ENCODE peak calls at places on chromosome 17, in ten cellular contexts. One of them, this sample, is unnamed.

GRCh38 chr17:79834575-79835469 is 4.4 kb downstream of the CBX4 start:
- DNase-seq in esophagus squamous epithelium: no peak
- DNase-seq in upper lobe of left lung: no peak
- DNase-seq in neural progenitor cell: peak; percentile 77
- DNase-seq in fibroblast of lung: no peak
- DNase-seq in astrocyte of the cerebellum: no peak
- DNase-seq in CD8-positive, alpha-beta memory T cell: no peak
- DNase-seq in left ventricle myocardium inferior: no peak
- DNase-seq in mucosa of descending colon: peak; percentile 47
- DNase-seq in tibial nerve: no peak
- DNase-seq in this sample: no peak

GRCh38 chr17:38420518-38420917 is 7.7 kb upstream of the ARHGAP23 start:
- DNase-seq in left ventricle myocardium inferior: no peak
- DNase-seq in tibial nerve: no peak
- DNase-seq in mucosa of descending colon: no peak
- DNase-seq in CD8-positive, alpha-beta memory T cell: no peak
- DNase-seq in astrocyte of the cerebellum: no peak
- DNase-seq in upper lobe of left lung: no peak
- DNase-seq in neural progenitor cell: no peak
- DNase-seq in fibroblast of lung: no peak
- DNase-seq in esophagus squamous epithelium: no peak
- DNase-seq in this sample: no peak

GRCh38 chr17:32870027-32870670 is 6.8 kb downstream of the MYO1D start:
- DNase-seq in neural progenitor cell: no peak
- DNase-seq in upper lobe of left lung: no peak
- DNase-seq in fibroblast of lung: peak; percentile 32
- DNase-seq in esophagus squamous epithelium: no peak
- DNase-seq in CD8-positive, alpha-beta memory T cell: no peak
- DNase-seq in tibial nerve: peak; percentile 5
- DNase-seq in mucosa of descending colon: no peak
- DNase-seq in left ventricle myocardium inferior: no peak
- DNase-seq in astrocyte of the cerebellum: no peak
- DNase-seq in this sample: no peak

GRCh38 chr17:7254511-7254910 is 2.5 kb downstream of the ELP5 start:
- DNase-seq in left ventricle myocardium inferior: no peak
- DNase-seq in tibial nerve: no peak
- DNase-seq in fibroblast of lung: no peak
- DNase-seq in neural progenitor cell: no peak
- DNase-seq in astrocyte of the cerebellum: no peak
- DNase-seq in mucosa of descending colon: no peak
- DNase-seq in esophagus squamous epithelium: no peak
- DNase-seq in CD8-positive, alpha-beta memory T cell: no peak
- DNase-seq in upper lobe of left lung: no peak
- DNase-seq in this sample: no peak

GRCh38 chr17:28029033-28029432 is 13.4 kb upstream of the NLK start:
- DNase-seq in esophagus squamous epithelium: no peak
- DNase-seq in neural progenitor cell: no peak
- DNase-seq in fibroblast of lung: no peak
- DNase-seq in tibial nerve: no peak
- DNase-seq in CD8-positive, alpha-beta memory T cell: no peak
- DNase-seq in left ventricle myocardium inferior: no peak
- DNase-seq in astrocyte of the cerebellum: no peak
- DNase-seq in mucosa of descending colon: no peak
- DNase-seq in upper lobe of left lung: no peak
- DNase-seq in this sample: no peak

GRCh38 chr17:3610523-3610922 is 1.3 kb upstream of the TRPV1 start:
- DNase-seq in upper lobe of left lung: no peak
- DNase-seq in left ventricle myocardium inferior: no peak
- DNase-seq in mucosa of descending colon: no peak
- DNase-seq in fibroblast of lung: no peak
- DNase-seq in astrocyte of the cerebellum: no peak
- DNase-seq in neural progenitor cell: no peak
- DNase-seq in tibial nerve: no peak
- DNase-seq in CD8-positive, alpha-beta memory T cell: no peak
- DNase-seq in esophagus squamous epithelium: no peak
- DNase-seq in this sample: no peak

GRCh38 chr17:80220709-80221215 is 535 bp downstream of the SLC26A11 start:
- DNase-seq in fibroblast of lung: no peak
- DNase-seq in upper lobe of left lung: no peak
- DNase-seq in CD8-positive, alpha-beta memory T cell: no peak
- DNase-seq in mucosa of descending colon: peak; percentile 28
- DNase-seq in esophagus squamous epithelium: no peak
- DNase-seq in neural progenitor cell: peak; percentile 52
- DNase-seq in tibial nerve: no peak
- DNase-seq in left ventricle myocardium inferior: no peak
- DNase-seq in astrocyte of the cerebellum: no peak
- DNase-seq in this sample: no peak

GRCh38 chr17:28398280-28398981 is 7.6 kb downstream of the SLC46A1 start:
- DNase-seq in CD8-positive, alpha-beta memory T cell: no peak
- DNase-seq in mucosa of descending colon: no peak
- DNase-seq in left ventricle myocardium inferior: no peak
- DNase-seq in esophagus squamous epithelium: no peak
- DNase-seq in upper lobe of left lung: no peak
- DNase-seq in tibial nerve: no peak
- DNase-seq in astrocyte of the cerebellum: no peak
- DNase-seq in fibroblast of lung: peak; percentile 20
- DNase-seq in neural progenitor cell: no peak
- DNase-seq in this sample: no peak

GRCh38 chr17:10612957-10613744 is 44.0 kb downstream of the MYH3 start:
- DNase-seq in upper lobe of left lung: no peak
- DNase-seq in neural progenitor cell: no peak
- DNase-seq in tibial nerve: no peak
- DNase-seq in CD8-positive, alpha-beta memory T cell: no peak
- DNase-seq in mucosa of descending colon: no peak
- DNase-seq in esophagus squamous epithelium: no peak
- DNase-seq in left ventricle myocardium inferior: no peak
- DNase-seq in astrocyte of the cerebellum: no peak
- DNase-seq in fibroblast of lung: peak; percentile 75
- DNase-seq in this sample: peak; percentile 21

GRCh38 chr17:76416899-76417298 is 32.5 kb downstream of the SPHK1 start:
- DNase-seq in neural progenitor cell: no peak
- DNase-seq in CD8-positive, alpha-beta memory T cell: no peak
- DNase-seq in astrocyte of the cerebellum: no peak
- DNase-seq in fibroblast of lung: no peak
- DNase-seq in upper lobe of left lung: no peak
- DNase-seq in mucosa of descending colon: no peak
- DNase-seq in left ventricle myocardium inferior: no peak
- DNase-seq in tibial nerve: no peak
- DNase-seq in esophagus squamous epithelium: no peak
- DNase-seq in this sample: no peak

GRCh38 chr17:30570596-30571265 is 93.5 kb downstream of the GOSR1 start:
- DNase-seq in tibial nerve: no peak
- DNase-seq in fibroblast of lung: no peak
- DNase-seq in CD8-positive, alpha-beta memory T cell: no peak
- DNase-seq in astrocyte of the cerebellum: no peak
- DNase-seq in mucosa of descending colon: no peak
- DNase-seq in esophagus squamous epithelium: no peak
- DNase-seq in upper lobe of left lung: no peak
- DNase-seq in neural progenitor cell: peak; percentile 30
- DNase-seq in left ventricle myocardium inferior: no peak
- DNase-seq in this sample: no peak

GRCh38 chr17:68993112-68993511 is 37.9 kb upstream of the ABCA8 start:
- DNase-seq in CD8-positive, alpha-beta memory T cell: no peak
- DNase-seq in fibroblast of lung: peak; percentile 16
- DNase-seq in neural progenitor cell: no peak
- DNase-seq in upper lobe of left lung: no peak
- DNase-seq in astrocyte of the cerebellum: no peak
- DNase-seq in tibial nerve: no peak
- DNase-seq in left ventricle myocardium inferior: no peak
- DNase-seq in esophagus squamous epithelium: no peak
- DNase-seq in mucosa of descending colon: no peak
- DNase-seq in this sample: peak; percentile 23

GRCh38 chr17:73342549-73343167 is 30.9 kb upstream of the CDC42EP4 start:
- DNase-seq in mucosa of descending colon: no peak
- DNase-seq in neural progenitor cell: peak; percentile 70
- DNase-seq in upper lobe of left lung: no peak
- DNase-seq in tibial nerve: no peak
- DNase-seq in astrocyte of the cerebellum: no peak
- DNase-seq in fibroblast of lung: no peak
- DNase-seq in CD8-positive, alpha-beta memory T cell: no peak
- DNase-seq in left ventricle myocardium inferior: no peak
- DNase-seq in esophagus squamous epithelium: no peak
- DNase-seq in this sample: no peak

DNA sequence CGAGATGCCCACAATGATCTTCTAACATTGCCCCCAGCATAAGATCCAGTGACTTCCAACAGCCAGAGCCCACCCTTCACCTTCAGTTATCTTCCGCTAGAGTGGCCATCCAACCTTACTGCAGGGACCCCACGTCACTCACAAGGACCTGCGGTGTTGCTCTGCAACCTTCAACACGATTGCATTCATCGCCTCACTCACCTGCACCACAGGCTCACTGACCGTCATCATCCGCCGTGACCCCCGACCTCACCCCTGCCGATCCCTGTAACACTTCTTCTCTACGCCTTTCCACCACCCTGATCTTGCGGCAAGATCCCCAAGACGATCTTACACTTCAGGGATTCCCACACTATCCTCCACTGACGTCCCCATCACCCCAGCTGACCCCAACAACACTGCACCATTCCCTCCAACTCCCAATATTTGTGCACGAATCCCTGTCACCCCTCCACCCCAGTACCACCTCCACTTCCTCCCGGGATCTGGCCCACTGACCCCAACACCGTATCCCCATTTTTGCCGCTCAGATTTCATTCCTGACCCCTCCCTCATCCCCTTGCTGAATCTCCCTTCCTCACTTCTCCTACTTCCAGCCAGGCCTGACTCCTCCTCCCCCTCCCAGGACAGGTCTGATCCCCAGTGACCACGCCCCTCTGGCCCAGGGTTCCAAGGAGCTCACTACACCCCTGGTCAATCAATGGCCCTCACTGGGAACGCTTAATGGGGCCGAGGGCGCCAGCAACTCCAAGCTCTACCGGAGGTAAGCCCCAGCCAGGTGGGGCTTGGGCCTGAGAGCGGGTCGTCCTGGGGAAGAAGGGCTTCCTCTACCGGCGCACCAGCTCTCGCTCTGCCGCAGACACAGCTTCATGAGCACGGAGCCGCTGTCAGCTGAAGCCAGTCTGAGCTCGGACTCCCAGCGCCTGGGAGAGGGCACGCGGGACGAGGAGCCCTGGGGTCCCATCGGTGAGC is 7.6 kb downstream of the RUNDC3A start:
- DNase-seq in neural progenitor cell: peak; percentile 92
- DNase-seq in astrocyte of the cerebellum: no peak
- DNase-seq in mucosa of descending colon: no peak
- DNase-seq in tibial nerve: no peak
- DNase-seq in esophagus squamous epithelium: no peak
- DNase-seq in left ventricle myocardium inferior: no peak
- DNase-seq in upper lobe of left lung: no peak
- DNase-seq in CD8-positive, alpha-beta memory T cell: no peak
- DNase-seq in fibroblast of lung: no peak
- DNase-seq in this sample: no peak
- H3K4me3 ChIP-seq in neural progenitor cell: peak overlapping the region; percentile 53
- H3K4me3 ChIP-seq in astrocyte of the cerebellum: no peak overlapping the region
- H3K4me3 ChIP-seq in mucosa of descending colon: no peak overlapping the region
- H3K4me3 ChIP-seq in tibial nerve: no peak overlapping the region
- H3K4me3 ChIP-seq in esophagus squamous epithelium: peak overlapping the region; percentile 64
- H3K4me3 ChIP-seq in left ventricle myocardium inferior: no peak overlapping the region
- H3K4me3 ChIP-seq in upper lobe of left lung: no peak overlapping the region
- H3K4me3 ChIP-seq in CD8-positive, alpha-beta memory T cell: no peak overlapping the region
- H3K4me3 ChIP-seq in fibroblast of lung: no peak overlapping the region
- H3K4me3 ChIP-seq in this sample: no peak overlapping the region

GRCh38 chr17:74464730-74465377 is 1.6 kb upstream of the CD300A start:
- DNase-seq in astrocyte of the cerebellum: no peak
- DNase-seq in fibroblast of lung: no peak
- DNase-seq in CD8-positive, alpha-beta memory T cell: no peak
- DNase-seq in neural progenitor cell: no peak
- DNase-seq in esophagus squamous epithelium: no peak
- DNase-seq in upper lobe of left lung: no peak
- DNase-seq in mucosa of descending colon: no peak
- DNase-seq in tibial nerve: no peak
- DNase-seq in left ventricle myocardium inferior: no peak
- DNase-seq in this sample: no peak

GRCh38 chr17:74466785-74467158 is 338 bp downstream of the CD300A start:
- DNase-seq in left ventricle myocardium inferior: no peak
- DNase-seq in tibial nerve: no peak
- DNase-seq in astrocyte of the cerebellum: no peak
- DNase-seq in upper lobe of left lung: no peak
- DNase-seq in neural progenitor cell: no peak
- DNase-seq in mucosa of descending colon: no peak
- DNase-seq in CD8-positive, alpha-beta memory T cell: no peak
- DNase-seq in fibroblast of lung: no peak
- DNase-seq in esophagus squamous epithelium: no peak
- DNase-seq in this sample: no peak

GRCh38 chr17:74465378-74466110 is 890 bp upstream of the CD300A start:
- DNase-seq in astrocyte of the cerebellum: no peak
- DNase-seq in upper lobe of left lung: no peak
- DNase-seq in esophagus squamous epithelium: no peak
- DNase-seq in mucosa of descending colon: no peak
- DNase-seq in CD8-positive, alpha-beta memory T cell: no peak
- DNase-seq in tibial nerve: no peak
- DNase-seq in neural progenitor cell: no peak
- DNase-seq in fibroblast of lung: no peak
- DNase-seq in left ventricle myocardium inferior: no peak
- DNase-seq in this sample: no peak

GRCh38 chr17:74467221-74467951 is 952 bp downstream of the CD300A start:
- DNase-seq in esophagus squamous epithelium: peak; percentile 22
- DNase-seq in mucosa of descending colon: no peak
- DNase-seq in neural progenitor cell: peak; percentile 37
- DNase-seq in fibroblast of lung: no peak
- DNase-seq in CD8-positive, alpha-beta memory T cell: no peak
- DNase-seq in left ventricle myocardium inferior: no peak
- DNase-seq in astrocyte of the cerebellum: no peak
- DNase-seq in upper lobe of left lung: peak; percentile 50
- DNase-seq in tibial nerve: no peak
- DNase-seq in this sample: no peak

GRCh38 chr17:74466111-74466784 is at the start of gene CD300A:
- DNase-seq in astrocyte of the cerebellum: no peak
- DNase-seq in tibial nerve: no peak
- DNase-seq in mucosa of descending colon: no peak
- DNase-seq in neural progenitor cell: no peak
- DNase-seq in CD8-positive, alpha-beta memory T cell: no peak
- DNase-seq in upper lobe of left lung: peak; percentile 81
- DNase-seq in esophagus squamous epithelium: no peak
- DNase-seq in left ventricle myocardium inferior: peak; percentile 55
- DNase-seq in fibroblast of lung: no peak
- DNase-seq in this sample: no peak
- H3K4me3 ChIP-seq in astrocyte of the cerebellum: no peak within 1 kb of the TSS
- H3K4me3 ChIP-seq in tibial nerve: peak within 1 kb of the TSS; percentile 12
- H3K4me3 ChIP-seq in mucosa of descending colon: no peak within 1 kb of the TSS
- H3K4me3 ChIP-seq in neural progenitor cell: no peak within 1 kb of the TSS
- H3K4me3 ChIP-seq in CD8-positive, alpha-beta memory T cell: peak within 1 kb of the TSS; percentile 64
- H3K4me3 ChIP-seq in upper lobe of left lung: no peak within 1 kb of the TSS
- H3K4me3 ChIP-seq in esophagus squamous epithelium: peak within 1 kb of the TSS; percentile 52
- H3K4me3 ChIP-seq in left ventricle myocardium inferior: peak within 1 kb of the TSS; percentile 53
- H3K4me3 ChIP-seq in fibroblast of lung: no peak within 1 kb of the TSS
- H3K4me3 ChIP-seq in this sample: no peak within 1 kb of the TSS

GRCh38 chr17:44781553-44782348 is 23.0 kb downstream of the ADAM11 start:
- DNase-seq in left ventricle myocardium inferior: peak; percentile 60
- DNase-seq in CD8-positive, alpha-beta memory T cell: no peak
- DNase-seq in mucosa of descending colon: no peak
- DNase-seq in esophagus squamous epithelium: no peak
- DNase-seq in tibial nerve: no peak
- DNase-seq in fibroblast of lung: no peak
- DNase-seq in upper lobe of left lung: no peak
- DNase-seq in astrocyte of the cerebellum: no peak
- DNase-seq in neural progenitor cell: peak; percentile 53
- DNase-seq in this sample: no peak
- H3K4me3 ChIP-seq in left ventricle myocardium inferior: peak overlapping the region; percentile 44
- H3K4me3 ChIP-seq in CD8-positive, alpha-beta memory T cell: no peak overlapping the region
- H3K4me3 ChIP-seq in mucosa of descending colon: no peak overlapping the region
- H3K4me3 ChIP-seq in esophagus squamous epithelium: no peak overlapping the region
- H3K4me3 ChIP-seq in tibial nerve: no peak overlapping the region
- H3K4me3 ChIP-seq in fibroblast of lung: no peak overlapping the region
- H3K4me3 ChIP-seq in upper lobe of left lung: no peak overlapping the region
- H3K4me3 ChIP-seq in astrocyte of the cerebellum: no peak overlapping the region
- H3K4me3 ChIP-seq in neural progenitor cell: peak overlapping the region; percentile 10
- H3K4me3 ChIP-seq in this sample: no peak overlapping the region

GRCh38 chr17:5405400-5405799 is 14.1 kb downstream of the NUP88 start:
- DNase-seq in mucosa of descending colon: peak; percentile 11
- DNase-seq in astrocyte of the cerebellum: no peak
- DNase-seq in CD8-positive, alpha-beta memory T cell: no peak
- DNase-seq in esophagus squamous epithelium: no peak
- DNase-seq in tibial nerve: no peak
- DNase-seq in left ventricle myocardium inferior: no peak
- DNase-seq in upper lobe of left lung: no peak
- DNase-seq in fibroblast of lung: no peak
- DNase-seq in neural progenitor cell: no peak
- DNase-seq in this sample: no peak
- H3K4me3 ChIP-seq in mucosa of descending colon: no peak overlapping the region
- H3K4me3 ChIP-seq in astrocyte of the cerebellum: no peak overlapping the region
- H3K4me3 ChIP-seq in CD8-positive, alpha-beta memory T cell: no peak overlapping the region
- H3K4me3 ChIP-seq in esophagus squamous epithelium: no peak overlapping the region
- H3K4me3 ChIP-seq in tibial nerve: no peak overlapping the region
- H3K4me3 ChIP-seq in left ventricle myocardium inferior: no peak overlapping the region
- H3K4me3 ChIP-seq in upper lobe of left lung: no peak overlapping the region
- H3K4me3 ChIP-seq in fibroblast of lung: no peak overlapping the region
- H3K4me3 ChIP-seq in neural progenitor cell: no peak overlapping the region
- H3K4me3 ChIP-seq in this sample: no peak overlapping the region

This sample was measured in skeletal muscle cell.